ENCODE peak calls at places on chromosomes 13 and 19, in four cellular contexts. S, N, I and X are unnamed samples.

GRCh38 chr19:383922-384800 is 24.8 kb downstream of the C2CD4C start:
- DNase-seq in S (peak), N (no peak), I (no peak), X (no peak)

GRCh38 chr13:105177265-105177900 is 1358.1 kb downstream of the EFNB2 start:
- DNase-seq in S (no peak), N (no peak), I (no peak), X (no peak)

GRCh38 chr13:109642358-109642757 is 144.0 kb downstream of the IRS2 start:
- DNase-seq in S (peak), N (no peak), I (no peak), X (no peak)

GRCh38 chr13:92991687-92992086 is 234.9 kb upstream of the GPC6 start:
- DNase-seq in S (no peak), N (no peak), I (no peak), X (no peak)

GRCh38 chr13:72125561-72125960 is 258.6 kb upstream of the DACH1 start:
- DNase-seq in S (no peak), N (no peak), I (no peak), X (no peak)

GRCh38 chr13:71799320-71799719 is 67.7 kb downstream of the DACH1 start:
- DNase-seq in S (peak), N (no peak), I (no peak), X (no peak)

GRCh38 chr19:14459703-14460102 is 15.5 kb downstream of the PTGER1 start:
- DNase-seq in S (no peak), N (peak), I (no peak), X (no peak)

GRCh38 chr13:21012841-21013681 is 48.3 kb downstream of the LATS2 start:
- DNase-seq in S (no peak), N (no peak), I (no peak), X (no peak)

GRCh38 chr19:10262771-10263170 is 8.1 kb upstream of the ICAM1 start:
- DNase-seq in S (no peak), N (no peak), I (no peak), X (no peak)

GRCh38 chr19:821228-821975 is at the start of gene PLPPR3:
- DNase-seq in S (no peak), N (no peak), I (no peak), X (no peak)

GRCh38 chr13:88736026-88736425 is 1064.9 kb downstream of the SLITRK5 start:
- DNase-seq in S (no peak), N (no peak), I (no peak), X (no peak)

GRCh38 chr19:6723738-6724137 is 3.3 kb upstream of the C3 start:
- DNase-seq in S (no peak), N (no peak), I (no peak), X (no peak)

GRCh38 chr19:49890349-49891311 is 6.1 kb downstream of the IL4I1 start:
- DNase-seq in S (peak), N (peak), I (peak), X (peak)

GRCh38 chr13:90750957-90751356 is 596.5 kb upstream of the MIR17HG start:
- DNase-seq in S (no peak), N (no peak), I (no peak), X (no peak)

GRCh38 chr19:15934332-15935078 is at the start of gene CYP4F11:
- DNase-seq in S (peak), N (no peak), I (no peak), X (no peak)

GRCh38 chr19:43809762-43810696 is 7.8 kb upstream of the LYPD5 start:
- DNase-seq in S (peak), N (no peak), I (no peak), X (peak)

GRCh38 chr19:3343619-3344502 is 22.5 kb upstream of the NFIC start:
- DNase-seq in S (peak), N (peak), I (peak), X (peak)

GRCh38 chr13:111247552-111247951 is 72.9 kb upstream of the TEX29 start:
- DNase-seq in S (no peak), N (no peak), I (no peak), X (no peak)

GRCh38 chr13:40061466-40062450 is 406.3 kb downstream of the COG6 start:
- DNase-seq in S (no peak), N (no peak), I (no peak), X (no peak)

GRCh38 chr19:40610396-40611064 is 9.4 kb downstream of the LTBP4 start:
- DNase-seq in S (no peak), N (peak), I (peak), X (peak)

GRCh38 chr19:33419763-33420080 is 46.2 kb downstream of the CEBPG start:
- DNase-seq in S (peak), N (no peak), I (no peak), X (no peak)